ENCODE peak calls at places on chromosomes 1 and 21, in nine cellular contexts. O is adrenal gland, D is ovary, N is heart left ventricle, I is transverse colon, X is body of pancreas, C is HepG2, Z is Peyer's patch, P is testis. L is an unnamed sample.

GRCh38 chr1:220908757-220909156 is 29.5 kb downstream of the HLX start:
- DNase-seq in C (no peak), O (no peak), X (peak; percentile 36), Z (no peak), N (no peak), D (no peak), P (no peak), I (no peak), L (no peak)

GRCh38 chr1:23470282-23471070 is 13.5 kb downstream of the ASAP3 start:
- DNase-seq in D (peak; percentile 58), O (no peak), C (no peak), N (peak; percentile 68), Z (no peak), X (peak; percentile 29), P (peak; percentile 57), I (no peak), L (no peak)

GRCh38 chr1:167635233-167635648 is 5.2 kb downstream of the RCSD1 start:
- DNase-seq in Z (peak; percentile 22), X (no peak), I (no peak), O (no peak), D (no peak), C (no peak), P (peak; percentile 70), N (peak; percentile 64), L (peak; percentile 60)

GRCh38 chr1:229378586-229379442 is 36.0 kb upstream of the CCSAP start:
- DNase-seq in Z (no peak), C (no peak), N (no peak), D (no peak), X (no peak), I (no peak), P (no peak), O (no peak), L (peak; percentile 13)

GRCh38 chr21:46503922-46504539 is 45.3 kb downstream of the DIP2A start:
- DNase-seq in I (no peak), C (no peak), Z (no peak), X (no peak), P (no peak), O (no peak), N (no peak), D (no peak), L (no peak)

GRCh38 chr1:29542476-29543015 is 306.2 kb downstream of the PTPRU start:
- DNase-seq in O (no peak), C (no peak), D (no peak), P (peak; percentile 4), I (no peak), N (no peak), X (no peak), Z (no peak), L (peak; percentile 52)

GRCh38 chr1:19029191-19030085 is 73.0 kb upstream of the IFFO2 start:
- DNase-seq in X (no peak), N (no peak), O (no peak), I (no peak), P (no peak), Z (peak; percentile 42), C (no peak), D (no peak), L (peak; percentile 85)

GRCh38 chr1:175520186-175520585 is 223.2 kb downstream of the TNR start:
- DNase-seq in D (no peak), C (no peak), I (peak; percentile 76), Z (peak; percentile 51), O (no peak), X (peak; percentile 12), N (no peak), P (no peak), L (no peak)

GRCh38 chr1:115275216-115275615 is 62.8 kb downstream of the NGF start:
- DNase-seq in D (no peak), Z (no peak), I (no peak), O (no peak), N (no peak), P (no peak), C (no peak), X (no peak), L (no peak)

GRCh38 chr1:172754609-172755008 is 95.7 kb downstream of the FASLG start:
- DNase-seq in D (no peak), I (no peak), N (no peak), X (no peak), C (no peak), P (no peak), O (no peak), Z (no peak), L (no peak)

GRCh38 chr1:234532511-234532922 is 53.5 kb upstream of the TARBP1 start:
- DNase-seq in C (no peak), O (no peak), X (peak; percentile 94), Z (peak; percentile 48), D (no peak), P (peak; percentile 85), N (peak; percentile 65), I (peak; percentile 46), L (peak; percentile 91)

GRCh38 chr1:26694185-26694572 is 1.6 kb upstream of the ARID1A start:
- DNase-seq in O (no peak), C (no peak), D (no peak), I (no peak), N (no peak), Z (no peak), P (peak; percentile 23), X (peak; percentile 13), L (no peak)

GRCh38 chr1:25545767-25546166 is 2.4 kb downstream of the LDLRAP1 start:
- DNase-seq in C (no peak), O (no peak), D (no peak), P (no peak), X (no peak), N (peak; percentile 17), I (no peak), Z (no peak), L (no peak)

GRCh38 chr1:26349196-26349885 is 4.6 kb downstream of the CRYBG2 start:
- DNase-seq in Z (no peak), X (no peak), N (no peak), D (no peak), C (no peak), P (no peak), I (no peak), O (no peak), L (no peak)

GRCh38 chr1:119048624-119049404 is 60.7 kb upstream of the TBX15 start:
- DNase-seq in C (no peak), P (no peak), N (no peak), O (no peak), D (no peak), Z (no peak), I (no peak), X (no peak), L (no peak)

GRCh38 chr1:226697151-226697575 is 41.9 kb downstream of the ITPKB start:
- DNase-seq in N (no peak), O (no peak), P (no peak), X (no peak), I (no peak), Z (no peak), C (no peak), D (no peak), L (no peak)

GRCh38 chr21:18608226-18608625 is 204.6 kb upstream of the TMPRSS15 start:
- DNase-seq in N (no peak), O (no peak), P (no peak), X (no peak), Z (no peak), D (no peak), C (no peak), I (no peak), L (no peak)

GRCh38 chr1:92031281-92032110 is 1.7 kb downstream of the EPHX4 start:
- DNase-seq in P (no peak), I (no peak), C (no peak), X (no peak), Z (no peak), D (no peak), N (no peak), O (no peak), L (no peak)

DNA sequence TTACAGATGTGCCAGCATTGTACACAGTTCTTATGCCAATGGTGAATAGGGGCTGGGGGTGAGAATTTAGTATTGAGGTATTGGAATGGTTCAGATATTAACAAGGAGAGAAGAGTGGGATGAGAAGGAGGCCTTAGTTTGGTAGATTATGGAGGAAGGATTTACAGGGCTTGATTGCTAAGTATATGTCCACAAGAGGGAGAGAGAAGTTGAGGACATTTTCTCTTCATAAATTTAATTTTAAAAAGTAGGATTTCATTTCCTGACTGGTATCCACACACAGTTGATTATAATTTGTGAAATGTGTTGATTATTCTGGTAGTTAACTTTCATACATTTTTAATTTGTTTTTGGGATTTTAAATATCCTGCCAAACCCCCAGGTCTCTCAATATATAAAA is 213.0 kb downstream of the ADGRL2 start:
- DNase-seq in N (no peak), X (no peak), O (no peak), Z (no peak), D (no peak), C (no peak), P (no peak), I (no peak), L (no peak)
- TF ChIP-seq CTCF in N (no peak), X (no peak), O (no peak), Z (no peak), D (no peak), C (no peak), P (no peak), I (no peak), L (no peak)

GRCh38 chr1:11648732-11649158 is 5.5 kb downstream of the FBXO2 start:
- DNase-seq in X (peak; percentile 56), Z (peak; percentile 69), C (no peak), P (peak; percentile 45), I (peak; percentile 51), N (no peak), O (no peak), D (no peak), L (no peak)
- TF ChIP-seq POLR2A in X (no peak), Z (no peak), C (no peak), P (no peak), I (no peak), N (no peak), O (no peak), D (no peak), L (no peak)

GRCh38 chr21:26844258-26845065 is 747 bp downstream of the ADAMTS1 start:
- DNase-seq in N (peak; percentile 73), X (peak; percentile 49), C (no peak), O (peak; percentile 27), D (peak; percentile 78), P (peak; percentile 59), Z (no peak), I (no peak), L (no peak)

GRCh38 chr21:26845750-26846035 is 484 bp upstream of the ADAMTS1 start:
- DNase-seq in N (no peak), Z (no peak), O (no peak), C (no peak), I (no peak), X (no peak), P (no peak), D (no peak), L (no peak)

GRCh38 chr21:26847951-26848350 is 2.7 kb upstream of the ADAMTS1 start:
- DNase-seq in X (no peak), Z (no peak), N (no peak), O (no peak), I (no peak), C (no peak), D (no peak), P (no peak), L (no peak)

GRCh38 chr21:26845066-26845749 is at the start of gene ADAMTS1:
- DNase-seq in P (peak; percentile 91), X (peak; percentile 85), C (peak; percentile 4), O (peak; percentile 79), I (peak; percentile 76), Z (peak; percentile 81), D (peak; percentile 99), N (peak; percentile 94), L (peak; percentile 83)

GRCh38 chr21:26846036-26846931 is 1.1 kb upstream of the ADAMTS1 start:
- DNase-seq in N (peak; percentile 94), C (no peak), D (peak; percentile 94), X (peak; percentile 71), I (peak; percentile 63), P (peak; percentile 84), O (peak; percentile 77), Z (peak; percentile 76), L (peak; percentile 76)
- TF ChIP-seq CTCF in N (no peak), C (no peak), D (peak; percentile 32), X (no peak), I (peak; percentile 59), P (peak; percentile 13), O (peak; percentile 42), Z (no peak), L (no peak)

GRCh38 chr1:12529640-12530174 is 88.3 kb downstream of the DHRS3 start:
- DNase-seq in O (no peak), P (no peak), C (no peak), I (no peak), N (no peak), Z (peak; percentile 29), X (no peak), D (no peak), L (no peak)
- TF ChIP-seq POLR2A in O (no peak), P (no peak), C (no peak), I (no peak), N (no peak), Z (no peak), X (no peak), D (no peak), L (no peak)

L was measured in lower leg skin.